ENCODE peak calls at places on chromosomes 4 and X, in five cellular contexts. Y is GM13977, W is foreskin fibroblast, I is pancreas, Z is GM12865. J is an unnamed sample.

GRCh38 chr4:6839579-6839978 is 57.1 kb downstream of the KIAA0232 start:
- DNase-seq in I (no peak), Y (no peak), Z (no peak), W (no peak), J (no peak)

GRCh38 chr4:178306565-178306964 is 864.3 kb upstream of the AGA start:
- DNase-seq in W (no peak), I (no peak), Z (no peak), Y (no peak), J (no peak)

GRCh38 chr4:90602728-90603127 is 475.5 kb downstream of the CCSER1 start:
- DNase-seq in Y (no peak), I (no peak), Z (no peak), W (no peak), J (no peak)

GRCh38 chr4:48780867-48781219 is 764 bp upstream of the FRYL start:
- DNase-seq in W (peak), Z (peak), Y (peak), I (peak), J (no peak)

GRCh38 chr4:45931151-45931550 is 192.7 kb downstream of the GABRG1 start:
- DNase-seq in Z (no peak), Y (no peak), W (no peak), I (no peak), J (no peak)

GRCh38 chrX:42466706-42467105 is 311.3 kb downstream of the PPP1R2C start:
- DNase-seq in Z (no peak), W (no peak), I (no peak), Y (no peak), J (no peak)

GRCh38 chrX:69055193-69055592 is 110.1 kb downstream of the PJA1 start:
- DNase-seq in Y (no peak), W (no peak), I (no peak), Z (no peak), J (no peak)

GRCh38 chrX:13778916-13779315 is 38.0 kb downstream of the GPM6B start:
- DNase-seq in Y (no peak), W (peak), Z (no peak), I (no peak), J (no peak)

GRCh38 chr4:80710748-80711451 is 319.6 kb upstream of the BMP3 start:
- DNase-seq in Z (no peak), W (no peak), Y (no peak), I (no peak), J (no peak)

GRCh38 chr4:188305690-188306089 is 166.4 kb downstream of the TRIML1 start:
- DNase-seq in I (no peak), Y (no peak), Z (no peak), W (no peak), J (no peak)

GRCh38 chr4:56783986-56784385 is 37.5 kb downstream of the SPINK2 start:
- DNase-seq in W (no peak), I (no peak), Z (no peak), Y (no peak), J (no peak)

GRCh38 chr4:138835833-138836521 is 179.6 kb upstream of the NOCT start:
- DNase-seq in W (no peak), Y (no peak), Z (peak), I (peak), J (peak)

GRCh38 chrX:153934473-153935325 is at the start of gene NAA10:
- DNase-seq in Z (peak), I (peak), Y (peak), W (peak), J (peak)

GRCh38 chrX:99795495-99795894 is 614.6 kb downstream of the PCDH19 start:
- DNase-seq in W (no peak), Y (no peak), Z (no peak), I (no peak), J (no peak)

GRCh38 chr4:83629945-83630684 is 94.2 kb downstream of the GPAT3 start:
- DNase-seq in W (peak), I (peak), Y (no peak), Z (no peak), J (peak)

GRCh38 chrX:139850968-139851367 is 81.9 kb downstream of the ATP11C start:
- DNase-seq in Z (no peak), W (no peak), I (no peak), Y (no peak), J (no peak)

GRCh38 chr4:3462790-3463415 is at the start of gene DOK7:
- DNase-seq in I (peak), W (no peak), Z (no peak), Y (no peak), J (peak)

GRCh38 chrX:68571292-68572256 is 72.7 kb downstream of the YIPF6 start:
- DNase-seq in W (peak), I (no peak), Y (peak), Z (peak), J (no peak)

GRCh38 chrX:54633641-54634040 is 103.6 kb downstream of the GNL3L start:
- DNase-seq in I (no peak), Z (no peak), Y (no peak), W (no peak), J (no peak)

GRCh38 chrX:154734101-154734781 is 16.6 kb downstream of the GAB3 start:
- DNase-seq in Z (no peak), I (no peak), Y (no peak), W (no peak), J (no peak)

GRCh38 chr4:168551211-168551610 is 54.4 kb downstream of the PALLD start:
- DNase-seq in Y (no peak), Z (no peak), I (no peak), W (no peak), J (no peak)

GRCh38 chr4:148926861-148927260 is 484.6 kb upstream of the NR3C2 start:
- DNase-seq in Y (no peak), W (no peak), I (no peak), Z (no peak), J (peak)

DNA sequence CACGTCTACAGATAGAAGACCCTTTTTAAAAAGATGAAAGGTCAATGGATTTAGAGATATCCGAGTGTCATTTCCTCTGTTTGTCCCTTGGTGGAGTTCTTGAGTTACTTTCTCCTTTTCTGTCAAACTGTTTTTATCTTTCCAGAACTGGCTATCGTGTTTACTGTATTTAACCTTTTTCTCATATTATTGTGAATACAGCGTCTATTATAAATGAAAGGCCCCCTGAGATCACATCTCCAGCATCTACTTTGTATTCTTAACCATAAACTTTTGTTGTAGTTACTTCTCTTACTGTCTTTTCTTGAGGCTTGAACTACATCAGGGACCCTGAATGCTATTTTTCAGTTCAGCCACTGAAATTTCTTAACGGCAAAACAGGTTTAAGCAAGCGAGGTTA is 4.0 kb upstream of the PCDH7 start:
- DNase-seq in I (no peak), W (no peak), Z (no peak), Y (peak), J (no peak)
- TF ChIP-seq CTCF in I (no peak), W (peak), Z (peak), Y (peak), J (no peak)

DNA sequence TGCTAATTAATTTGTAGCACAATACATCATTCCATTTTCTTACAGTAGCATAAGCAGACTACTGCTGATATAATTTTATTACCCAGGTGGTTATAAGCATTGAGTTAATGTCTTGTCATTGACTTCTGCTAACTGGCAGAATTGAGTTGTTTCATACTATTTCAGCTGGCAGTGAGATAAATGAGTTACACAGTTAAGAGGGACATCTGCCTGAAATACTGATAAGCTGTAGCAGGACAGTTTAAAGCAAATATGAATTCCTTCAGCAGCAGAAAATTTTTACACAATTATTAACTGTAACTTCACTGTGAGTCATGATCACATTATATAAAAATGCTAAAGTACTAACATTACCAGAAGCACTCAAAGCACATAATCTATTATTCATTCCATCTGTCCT is 326.8 kb downstream of the INPP4B start:
- DNase-seq in Y (no peak), Z (no peak), I (no peak), W (no peak), J (no peak)
- TF ChIP-seq CTCF in Y (no peak), Z (no peak), I (no peak), W (no peak), J (no peak)

GRCh38 chr4:182877326-182877883 is 39.8 kb downstream of the DCTD start:
- DNase-seq in I (no peak), W (no peak), Z (no peak), Y (no peak), J (no peak)
- TF ChIP-seq CTCF in I (no peak), W (no peak), Z (no peak), Y (no peak), J (no peak)

GRCh38 chr4:145937021-145937861 is 1.4 kb downstream of the ZNF827 start:
- DNase-seq in Z (peak), Y (peak), I (peak), W (peak), J (peak)

GRCh38 chr4:145935253-145936141 is 3.1 kb downstream of the ZNF827 start:
- DNase-seq in Y (peak), Z (peak), W (no peak), I (peak), J (peak)

GRCh38 chr4:145934434-145935047 is 4.1 kb downstream of the ZNF827 start:
- DNase-seq in Z (peak), Y (no peak), I (no peak), W (no peak), J (peak)

GRCh38 chr4:145937990-145938611 is 522 bp downstream of the ZNF827 start:
- DNase-seq in W (no peak), I (peak), Z (peak), Y (peak), J (peak)

DNA sequence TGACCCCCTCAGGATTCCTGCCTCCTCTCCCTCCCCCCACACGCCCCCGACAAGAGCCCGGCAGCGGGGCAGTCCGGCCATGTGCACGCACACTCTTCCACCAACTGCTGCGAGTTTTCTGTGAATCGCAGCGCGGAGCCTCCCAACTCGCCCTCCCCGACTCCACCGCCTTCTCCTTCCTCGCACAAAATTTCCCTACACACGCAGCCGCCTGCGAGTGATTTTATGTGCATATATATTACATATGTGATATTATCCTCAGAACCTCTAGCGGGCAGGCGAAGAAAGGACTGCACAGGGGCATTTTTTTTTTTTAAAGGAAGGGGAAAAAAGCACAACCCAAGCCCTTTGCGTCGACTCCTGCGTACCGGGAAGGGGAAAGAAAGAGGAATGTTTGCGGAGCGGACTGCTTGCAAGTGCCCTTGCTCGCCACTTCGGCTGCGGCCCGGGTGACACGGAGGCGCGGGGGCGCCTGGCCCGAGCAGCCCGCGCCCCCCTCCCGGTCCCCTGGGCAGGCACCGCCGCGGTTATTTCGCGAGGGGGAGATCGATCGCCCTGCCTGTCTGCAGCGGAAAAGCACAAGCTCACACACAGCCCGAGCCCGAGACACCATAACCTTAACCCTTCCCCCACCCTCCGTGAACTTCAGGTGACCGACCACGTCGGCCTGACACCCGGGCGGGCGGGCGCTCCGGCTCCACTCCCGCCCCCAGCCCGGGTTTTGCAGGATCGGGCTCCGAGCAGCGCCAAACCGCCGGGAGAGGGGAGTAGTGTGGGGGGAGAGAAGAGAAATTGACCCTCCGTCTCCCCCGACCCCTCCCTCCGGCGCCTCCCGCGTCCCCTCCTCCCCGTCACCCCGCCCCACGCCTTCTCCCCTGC is 2.2 kb downstream of the ZNF827 start:
- DNase-seq in Y (peak), W (peak), Z (peak), I (peak), J (peak)
- TF ChIP-seq CTCF in Y (peak), W (peak), Z (peak), I (no peak), J (no peak)

GRCh38 chr4:100093091-100093866 is 97.0 kb downstream of the DDIT4L start:
- DNase-seq in I (peak), Z (peak), Y (peak), W (peak), J (peak)
- TF ChIP-seq CTCF in I (peak), Z (peak), Y (peak), W (peak), J (peak)

GRCh38 chr4:42280327-42281095 is 116.8 kb upstream of the SHISA3 start:
- DNase-seq in W (no peak), Y (peak), Z (peak), I (no peak), J (peak)
- TF ChIP-seq CTCF in W (peak), Y (peak), Z (peak), I (peak), J (peak)

GRCh38 chr4:7960790-7961655 is 21.4 kb upstream of the AFAP1 start:
- DNase-seq in Y (peak), Z (peak), I (peak), W (peak), J (no peak)

GRCh38 chr4:7956306-7957112 is 16.8 kb upstream of the AFAP1 start:
- DNase-seq in Y (no peak), Z (no peak), I (no peak), W (peak), J (no peak)

GRCh38 chr4:7957113-7957656 is 17.5 kb upstream of the AFAP1 start:
- DNase-seq in Y (no peak), W (no peak), I (no peak), Z (no peak), J (no peak)

GRCh38 chr4:7960017-7960789 is 20.5 kb upstream of the AFAP1 start:
- DNase-seq in I (no peak), Z (no peak), W (peak), Y (no peak), J (no peak)

DNA sequence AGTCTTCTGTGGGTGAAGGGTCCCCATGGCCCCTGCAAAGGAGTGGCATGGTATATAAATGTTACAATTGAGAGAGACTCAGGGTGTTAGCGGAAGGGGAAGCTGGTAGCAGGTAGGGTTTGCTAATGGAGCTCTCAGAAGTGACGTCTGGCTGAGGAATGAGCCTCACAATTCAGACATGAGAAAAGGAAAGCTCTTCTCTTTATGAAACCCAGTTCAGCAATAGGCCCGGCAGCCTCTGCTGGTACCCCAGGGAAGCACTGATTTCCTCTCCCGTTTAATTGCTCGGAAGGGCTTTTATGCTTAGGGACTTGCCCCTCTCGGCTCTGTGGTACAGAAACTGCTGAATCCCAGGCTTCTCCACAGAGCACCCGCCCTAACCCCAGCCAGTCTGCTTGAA is 19.4 kb upstream of the AFAP1 start:
- DNase-seq in Y (no peak), Z (no peak), W (no peak), I (no peak), J (no peak)
- TF ChIP-seq CTCF in Y (no peak), Z (no peak), W (peak), I (no peak), J (no peak)

GRCh38 chr4:176789955-176790354 is 2.8 kb downstream of the VEGFC start:
- DNase-seq in W (peak), Y (peak), I (no peak), Z (peak), J (no peak)
- TF ChIP-seq CTCF in W (peak), Y (peak), I (peak), Z (peak), J (peak)